ENCODE peak calls at places on chromosomes 4 and X, in eight cellular contexts. X is cardiac muscle cell, A is suprapubic skin, U is endothelial cell, G is WERI-Rb-1, O is endothelial cell of umbilical vein, V is mucosa of descending colon, P is endodermal cell. R is an unnamed sample.

GRCh38 chrX:18210470-18210869 is 10.2 kb downstream of the BEND2 start:
- DNase-seq in X (peak), A (no peak), U (no peak), G (no peak), O (no peak), V (no peak), P (no peak), R (no peak)

GRCh38 chrX:134542485-134542884 is 82.5 kb downstream of the HPRT1 start:
- DNase-seq in X (peak), A (no peak), U (no peak), G (peak), O (no peak), V (no peak), P (peak), R (no peak)

GRCh38 chr4:15293678-15294077 is 134.2 kb upstream of the C1QTNF7 start:
- DNase-seq in X (no peak), A (no peak), U (no peak), G (no peak), O (no peak), V (no peak), P (no peak), R (no peak)

GRCh38 chr4:118974758-118975157 is 86.1 kb downstream of the SYNPO2 start:
- DNase-seq in X (peak), A (no peak), U (no peak), G (no peak), O (no peak), V (no peak), P (no peak), R (no peak)

GRCh38 chr4:40247350-40247749 is 50.5 kb downstream of the RHOH start:
- DNase-seq in X (no peak), A (no peak), U (no peak), G (no peak), O (no peak), V (peak), P (no peak), R (no peak)

GRCh38 chr4:7757501-7758443 is 181.9 kb downstream of the AFAP1 start:
- DNase-seq in X (no peak), A (no peak), U (no peak), G (no peak), O (peak), V (peak), P (no peak), R (no peak)

GRCh38 chr4:156751486-156751885 is 220.1 kb downstream of the PDGFC start:
- DNase-seq in X (peak), A (no peak), U (no peak), G (no peak), O (peak), V (no peak), P (no peak), R (no peak)

GRCh38 chr4:173930329-173930967 is 353.0 kb downstream of the FBXO8 start:
- DNase-seq in X (no peak), A (no peak), U (no peak), G (no peak), O (no peak), V (no peak), P (no peak), R (no peak)

GRCh38 chr4:1200425-1201035 is 28.1 kb upstream of the SPON2 start:
- DNase-seq in X (peak), A (peak), U (no peak), G (peak), O (no peak), V (peak), P (peak), R (peak)

GRCh38 chr4:5710065-5710961 is 688 bp upstream of the EVC start:
- DNase-seq in X (peak), A (no peak), U (peak), G (peak), O (peak), V (no peak), P (no peak), R (no peak)

GRCh38 chr4:71587995-71588394 is 195.9 kb downstream of the GC start:
- DNase-seq in X (no peak), A (no peak), U (no peak), G (no peak), O (no peak), V (no peak), P (no peak), R (no peak)

GRCh38 chrX:6184900-6185515 is 43.7 kb downstream of the NLGN4X start:
- DNase-seq in X (no peak), A (no peak), U (no peak), G (no peak), O (no peak), V (no peak), P (no peak), R (no peak)

GRCh38 chr4:14465057-14465456 is 537.2 kb upstream of the CPEB2 start:
- DNase-seq in X (no peak), A (no peak), U (no peak), G (no peak), O (no peak), V (no peak), P (no peak), R (no peak)

GRCh38 chr4:8267077-8267476 is 2.5 kb upstream of the HTRA3 start:
- DNase-seq in X (peak), A (no peak), U (peak), G (peak), O (peak), V (no peak), P (peak), R (peak)

GRCh38 chr4:40335508-40335860 is 351 bp downstream of the CHRNA9 start:
- DNase-seq in X (peak), A (no peak), U (no peak), G (peak), O (no peak), V (no peak), P (no peak), R (no peak)

GRCh38 chr4:148060264-148061138 is 328.6 kb downstream of the ARHGAP10 start:
- DNase-seq in X (no peak), A (no peak), U (no peak), G (no peak), O (no peak), V (no peak), P (no peak), R (peak)

GRCh38 chr4:138749303-138749702 is 266.3 kb upstream of the NOCT start:
- DNase-seq in X (peak), A (no peak), U (no peak), G (no peak), O (no peak), V (no peak), P (no peak), R (no peak)

GRCh38 chrX:119292445-119292844 is 56.4 kb downstream of the PGRMC1 start:
- DNase-seq in X (no peak), A (no peak), U (no peak), G (no peak), O (no peak), V (no peak), P (no peak), R (no peak)

GRCh38 chr4:152106113-152106763 is 345.4 kb upstream of the GATB start:
- DNase-seq in X (peak), A (peak), U (peak), G (no peak), O (peak), V (peak), P (no peak), R (peak)

GRCh38 chr4:8599657-8600056 is 7.1 kb downstream of the CPZ start:
- DNase-seq in X (peak), A (no peak), U (no peak), G (no peak), O (no peak), V (no peak), P (no peak), R (no peak)

GRCh38 chr4:19130836-19131235 is 1109.3 kb upstream of the LCORL start:
- DNase-seq in X (peak), A (no peak), U (no peak), G (no peak), O (no peak), V (no peak), P (no peak), R (no peak)

GRCh38 chr4:151429957-151430548 is 21.1 kb downstream of the FHIP1A start:
- DNase-seq in X (no peak), A (no peak), U (no peak), G (no peak), O (no peak), V (no peak), P (no peak), R (no peak)

GRCh38 chr4:681736-682451 is 7.1 kb downstream of the SLC49A3 start:
- DNase-seq in X (no peak), A (peak), U (no peak), G (no peak), O (no peak), V (peak), P (peak), R (peak)

GRCh38 chr4:32519060-32519459 is 1798.9 kb downstream of the PCDH7 start:
- DNase-seq in X (peak), A (no peak), U (no peak), G (no peak), O (no peak), V (no peak), P (no peak), R (no peak)

GRCh38 chr4:184437988-184438774 is 36.2 kb downstream of the IRF2 start:
- DNase-seq in X (no peak), A (no peak), U (no peak), G (no peak), O (no peak), V (no peak), P (no peak), R (no peak)

GRCh38 chr4:87309625-87310024 is 13.1 kb downstream of the HSD17B13 start:
- DNase-seq in X (peak), A (no peak), U (no peak), G (no peak), O (no peak), V (no peak), P (no peak), R (no peak)

GRCh38 chrX:129000018-129000417 is 523.3 kb downstream of the SMARCA1 start:
- DNase-seq in X (no peak), A (no peak), U (no peak), G (no peak), O (no peak), V (no peak), P (no peak), R (no peak)

GRCh38 chr4:41215969-41216293 is 1.6 kb upstream of the APBB2 start:
- DNase-seq in X (no peak), A (no peak), U (no peak), G (no peak), O (peak), V (no peak), P (no peak), R (no peak)

GRCh38 chr4:142845293-142846070 is 619 bp downstream of the INPP4B start:
- DNase-seq in X (peak), A (no peak), U (peak), G (peak), O (peak), V (peak), P (peak), R (peak)

GRCh38 chrX:113929004-113929403 is 654.9 kb upstream of the HTR2C start:
- DNase-seq in X (peak), A (no peak), U (peak), G (peak), O (peak), V (no peak), P (peak), R (peak)

GRCh38 chrX:116198810-116199209 is 28.3 kb downstream of the AGTR2 start:
- DNase-seq in X (peak), A (no peak), U (no peak), G (no peak), O (no peak), V (no peak), P (peak), R (no peak)

GRCh38 chrX:123773258-123773978 is 40.6 kb upstream of the THOC2 start:
- DNase-seq in X (peak), A (no peak), U (no peak), G (no peak), O (no peak), V (no peak), P (no peak), R (no peak)

GRCh38 chr4:24598025-24598424 is 13.7 kb upstream of the DHX15 start:
- DNase-seq in X (no peak), A (no peak), U (no peak), G (no peak), O (no peak), V (peak), P (no peak), R (peak)

GRCh38 chrX:132404266-132404665 is 84.6 kb downstream of the MBNL3 start:
- DNase-seq in X (no peak), A (no peak), U (no peak), G (no peak), O (no peak), V (no peak), P (no peak), R (no peak)

GRCh38 chr4:1353186-1354055 is 6.4 kb downstream of the UVSSA start:
- DNase-seq in X (no peak), A (no peak), U (no peak), G (no peak), O (no peak), V (no peak), P (no peak), R (no peak)

GRCh38 chrX:39613508-39613921 is 484.2 kb downstream of the BCOR start:
- DNase-seq in X (peak), A (no peak), U (peak), G (peak), O (peak), V (no peak), P (peak), R (peak)

GRCh38 chrX:37350034-37350365 is 836 bp downstream of the PRRG1 start:
- DNase-seq in X (peak), A (no peak), U (no peak), G (no peak), O (peak), V (no peak), P (no peak), R (no peak)

GRCh38 chrX:1661048-1661921 is 46.4 kb downstream of the ASMT start:
- DNase-seq in X (no peak), A (no peak), U (no peak), G (peak), O (no peak), V (peak), P (peak), R (peak)

GRCh38 chrX:13571136-13571535 is 1.7 kb downstream of the EGFL6 start:
- DNase-seq in X (peak), A (no peak), U (no peak), G (no peak), O (no peak), V (no peak), P (no peak), R (no peak)

GRCh38 chrX:13570245-13570573 is 808 bp downstream of the EGFL6 start:
- DNase-seq in X (no peak), A (no peak), U (no peak), G (no peak), O (no peak), V (no peak), P (no peak), R (no peak)

GRCh38 chrX:13574600-13574999 is 5.2 kb downstream of the EGFL6 start:
- DNase-seq in X (no peak), A (no peak), U (no peak), G (no peak), O (no peak), V (no peak), P (no peak), R (no peak)

GRCh38 chrX:13569479-13570244 is at the start of gene EGFL6:
- DNase-seq in X (no peak), A (no peak), U (peak), G (no peak), O (no peak), V (no peak), P (peak), R (no peak)
- TF ChIP-seq CTCF in X (no peak), A (no peak), U (no peak), G (no peak), O (no peak), V (no peak), P (no peak), R (no peak)

GRCh38 chrX:12076046-12076445 is 62.2 kb upstream of the FRMPD4 start:
- DNase-seq in X (peak), A (no peak), U (no peak), G (no peak), O (no peak), V (no peak), P (no peak), R (no peak)
- TF ChIP-seq CTCF in X (peak), A (no peak), U (no peak), G (no peak), O (no peak), V (no peak), P (no peak), R (no peak)

DNA sequence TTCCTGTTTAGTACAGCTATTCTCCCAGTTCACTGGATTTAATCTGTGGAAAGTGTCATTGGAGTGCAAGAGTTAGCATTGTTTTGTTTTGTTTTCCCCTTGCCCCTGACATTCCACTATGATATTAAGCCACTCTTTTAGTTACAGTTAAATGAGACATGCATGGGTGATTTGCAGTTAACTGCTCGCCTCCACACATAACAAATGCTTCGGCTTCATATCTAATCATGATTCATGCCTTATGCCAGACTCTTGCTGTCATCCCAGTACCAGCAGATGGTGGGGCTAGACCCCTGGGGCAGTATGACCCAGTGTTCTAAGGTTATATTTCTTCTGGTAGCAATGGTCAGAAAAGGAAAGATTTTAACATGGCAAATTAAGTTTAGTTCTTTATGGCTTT is 80.1 kb downstream of the RAP1GDS1 start:
- DNase-seq in X (peak), A (no peak), U (no peak), G (peak), O (no peak), V (no peak), P (no peak), R (no peak)
- TF ChIP-seq CTCF in X (no peak), A (no peak), U (no peak), G (no peak), O (no peak), V (no peak), P (no peak), R (no peak)

DNA sequence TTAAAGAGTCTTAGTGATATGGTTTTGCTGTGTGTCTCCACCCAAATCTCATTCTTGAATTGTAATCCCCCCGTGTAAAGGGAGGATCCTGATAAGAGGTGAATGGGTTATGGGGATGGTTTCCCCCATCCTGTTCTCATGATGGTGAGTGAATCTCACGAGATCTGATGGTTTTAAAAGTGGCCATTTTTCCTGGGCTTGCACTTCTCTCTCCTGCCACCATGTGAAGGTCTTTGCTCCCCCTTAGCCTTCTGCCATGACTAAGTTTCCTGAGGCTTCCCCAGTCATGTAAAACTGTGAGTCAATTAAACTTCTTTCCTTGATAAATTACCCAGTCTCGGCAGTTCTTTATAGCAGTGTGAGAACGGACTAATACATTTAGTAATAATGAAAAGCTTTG is 46.9 kb downstream of the ANTXR2 start:
- DNase-seq in X (no peak), A (no peak), U (no peak), G (no peak), O (peak), V (no peak), P (no peak), R (no peak)
- TF ChIP-seq CTCF in X (no peak), A (no peak), U (no peak), G (no peak), O (no peak), V (no peak), P (peak), R (no peak)

GRCh38 chrX:64205735-64206491 is 405 bp upstream of the AMER1 start:
- DNase-seq in X (peak), A (peak), U (peak), G (peak), O (peak), V (peak), P (peak), R (peak)
- TF ChIP-seq CTCF in X (no peak), A (no peak), U (no peak), G (no peak), O (peak), V (no peak), P (peak), R (no peak)

GRCh38 chr4:112189754-112190153 is 41.8 kb upstream of the AP1AR start:
- DNase-seq in X (peak), A (no peak), U (no peak), G (no peak), O (peak), V (no peak), P (no peak), R (no peak)
- TF ChIP-seq CTCF in X (peak), A (no peak), U (no peak), G (peak), O (no peak), V (no peak), P (peak), R (no peak)

GRCh38 chr4:48578132-48578964 is 88.3 kb downstream of the ZAR1 start:
- DNase-seq in X (peak), A (no peak), U (peak), G (peak), O (peak), V (no peak), P (peak), R (peak)
- TF ChIP-seq CTCF in X (peak), A (peak), U (peak), G (peak), O (peak), V (peak), P (peak), R (peak)

R was measured in colonic mucosa.